ENCODE peak calls at places on chromosomes 6 and 20, in ten cellular contexts. C is lower lobe of right lung, G is pancreas, B is foreskin keratinocyte, J is body of pancreas, V is ascending aorta, W is endodermal cell, S is SJSA1, K is PC-9, R is cardiac muscle cell. T is an unnamed sample.

GRCh38 chr20:32439132-32439829 is 81.2 kb downstream of the ASXL1 start:
- DNase-seq in W (peak; percentile 49), S (peak; percentile 66), C (no peak), J (no peak), G (no peak), K (no peak), B (no peak), R (peak; percentile 44), V (no peak), T (no peak)

GRCh38 chr6:75183099-75183541 is 22.7 kb downstream of the COL12A1 start:
- DNase-seq in C (no peak), K (peak; percentile 86), G (no peak), B (no peak), W (no peak), V (no peak), S (no peak), R (peak; percentile 59), J (no peak), T (no peak)

GRCh38 chr6:12570461-12571030 is 146.0 kb upstream of the PHACTR1 start:
- DNase-seq in V (no peak), B (peak; percentile 70), S (no peak), K (peak; percentile 29), R (peak; percentile 63), G (no peak), W (no peak), C (no peak), J (no peak), T (no peak)

GRCh38 chr6:169589293-169589692 is 112.5 kb downstream of the WDR27 start:
- DNase-seq in W (no peak), R (peak; percentile 48), K (no peak), J (no peak), B (peak; percentile 26), G (no peak), S (no peak), C (no peak), V (no peak), T (no peak)

GRCh38 chr6:193773-194310 is 98.4 kb upstream of the DUSP22 start:
- DNase-seq in B (no peak), G (no peak), W (no peak), C (no peak), V (no peak), J (no peak), S (no peak), K (no peak), R (no peak), T (no peak)

GRCh38 chr6:85756982-85757381 is 114.3 kb upstream of the SYNCRIP start:
- DNase-seq in G (no peak), J (no peak), C (no peak), S (no peak), R (peak; percentile 54), V (no peak), B (peak; percentile 13), K (no peak), W (no peak), T (no peak)

GRCh38 chr6:143689852-143690251 is 12.1 kb downstream of the PHACTR2 start:
- DNase-seq in G (no peak), B (no peak), K (peak; percentile 60), J (no peak), W (no peak), C (no peak), V (no peak), S (no peak), R (no peak), T (no peak)

GRCh38 chr6:136586295-136586694 is 36.1 kb upstream of the MAP7 start:
- DNase-seq in S (no peak), K (no peak), B (peak; percentile 70), V (no peak), R (peak; percentile 88), J (no peak), C (no peak), W (no peak), G (no peak), T (no peak)

GRCh38 chr20:6122873-6123649 is at the start of gene FERMT1:
- DNase-seq in W (peak; percentile 89), G (peak; percentile 57), B (peak; percentile 98), R (peak; percentile 78), C (peak; percentile 66), J (peak; percentile 68), S (peak; percentile 56), K (peak; percentile 91), V (no peak), T (no peak)

GRCh38 chr6:149094156-149094555 is 223.4 kb upstream of the TAB2 start:
- DNase-seq in V (no peak), K (no peak), G (no peak), S (peak; percentile 65), R (peak; percentile 22), C (no peak), J (no peak), B (no peak), W (peak; percentile 56), T (no peak)

GRCh38 chr20:23243791-23244190 is 106.8 kb upstream of the NXT1 start:
- DNase-seq in S (no peak), K (no peak), B (no peak), C (no peak), R (no peak), J (no peak), W (no peak), V (no peak), G (no peak), T (no peak)

GRCh38 chr6:157505912-157506491 is 125.0 kb downstream of the ZDHHC14 start:
- DNase-seq in C (no peak), K (no peak), J (no peak), G (no peak), B (peak; percentile 23), R (no peak), W (no peak), S (no peak), V (no peak), T (no peak)

GRCh38 chr20:25282034-25282781 is 34.3 kb downstream of the PYGB start:
- DNase-seq in S (peak; percentile 41), C (peak; percentile 34), W (no peak), J (peak; percentile 12), V (no peak), K (no peak), G (peak; percentile 9), B (no peak), R (no peak), T (no peak)

GRCh38 chr20:52083627-52084232 is 107.8 kb downstream of the ZFP64 start:
- DNase-seq in J (peak; percentile 50), K (peak; percentile 34), S (peak; percentile 66), C (no peak), V (no peak), B (peak; percentile 22), W (peak; percentile 87), G (no peak), R (peak; percentile 81), T (no peak)

GRCh38 chr6:120648713-120649112 is 685.6 kb downstream of the TBC1D32 start:
- DNase-seq in W (no peak), K (no peak), R (no peak), S (no peak), J (no peak), V (no peak), C (no peak), G (no peak), B (peak; percentile 76), T (no peak)

GRCh38 chr6:25296217-25296905 is 17.2 kb downstream of the CARMIL1 start:
- DNase-seq in B (no peak), V (no peak), W (no peak), C (no peak), J (no peak), R (peak; percentile 40), G (no peak), K (no peak), S (no peak), T (no peak)

GRCh38 chr6:25298508-25298834 is 19.3 kb downstream of the CARMIL1 start:
- DNase-seq in J (no peak), K (no peak), G (no peak), R (no peak), C (no peak), V (no peak), B (no peak), S (no peak), W (no peak), T (no peak)

GRCh38 chr6:25295651-25296050 is 16.5 kb downstream of the CARMIL1 start:
- DNase-seq in G (no peak), J (no peak), B (peak; percentile 34), R (no peak), K (no peak), W (no peak), C (no peak), S (no peak), V (no peak), T (no peak)

GRCh38 chr6:25297823-25298507 is 18.8 kb downstream of the CARMIL1 start:
- DNase-seq in B (no peak), W (no peak), J (no peak), S (no peak), C (no peak), K (no peak), G (no peak), R (no peak), V (no peak), T (no peak)

GRCh38 chr6:25296980-25297379 is 17.8 kb downstream of the CARMIL1 start:
- DNase-seq in S (no peak), G (no peak), R (peak; percentile 88), J (no peak), V (no peak), W (no peak), B (no peak), K (no peak), C (no peak), T (no peak)
- H3K4me1 ChIP-seq in S (peaks cover 11% of the 10 kb centered on the region), G (peaks cover 5% of the 10 kb centered on the region), R (peaks cover 45% of the 10 kb centered on the region), J (no peaks in the 10 kb centered on the region), V (peaks cover 26% of the 10 kb centered on the region), W (no peaks in the 10 kb centered on the region), B (no peaks in the 10 kb centered on the region), K (no peaks in the 10 kb centered on the region), C (peaks cover 60% of the 10 kb centered on the region), T (peaks cover 99% of the 10 kb centered on the region)

GRCh38 chr6:70413829-70414494 is 654 bp downstream of the FAM135A start:
- DNase-seq in J (no peak), C (peak; percentile 49), W (no peak), K (no peak), B (peak; percentile 24), R (peak; percentile 16), G (no peak), S (peak; percentile 43), V (no peak), T (no peak)
- H3K4me1 ChIP-seq in J (peaks cover 11% of the 10 kb centered on the region), C (peaks cover 19% of the 10 kb centered on the region), W (no peaks in the 10 kb centered on the region), K (peaks cover 31% of the 10 kb centered on the region), B (peaks cover 21% of the 10 kb centered on the region), R (peaks cover 5% of the 10 kb centered on the region), G (peaks cover 16% of the 10 kb centered on the region), S (peaks cover 15% of the 10 kb centered on the region), V (no peaks in the 10 kb centered on the region), T (peaks cover 18% of the 10 kb centered on the region)

DNA sequence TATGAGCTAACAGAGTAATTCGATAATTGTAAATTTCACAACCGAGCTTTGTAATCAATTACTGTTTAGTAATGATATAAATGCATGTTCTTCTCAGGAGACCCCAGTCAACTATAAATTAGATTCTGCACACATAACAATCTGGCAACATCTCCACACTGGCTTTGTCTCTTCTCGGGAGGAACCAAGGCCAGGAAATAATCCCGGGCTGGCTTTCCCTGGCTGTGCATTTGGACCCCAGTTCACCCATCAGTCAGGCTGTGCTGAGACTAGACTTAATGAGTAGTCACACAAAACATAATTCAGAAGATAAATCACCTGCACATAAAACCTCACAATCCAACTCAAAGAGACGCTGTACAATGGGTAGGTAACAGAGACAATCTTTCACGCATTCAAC is 65.4 kb downstream of the PTPRT start:
- DNase-seq in G (no peak), R (no peak), J (no peak), B (no peak), V (no peak), S (no peak), K (no peak), W (no peak), C (no peak), T (no peak)
- H3K4me1 ChIP-seq in G (no peaks in the 10 kb centered on the region), R (no peaks in the 10 kb centered on the region), J (no peaks in the 10 kb centered on the region), B (no peaks in the 10 kb centered on the region), V (no peaks in the 10 kb centered on the region), S (no peaks in the 10 kb centered on the region), K (no peaks in the 10 kb centered on the region), W (no peaks in the 10 kb centered on the region), C (no peaks in the 10 kb centered on the region), T (no peaks in the 10 kb centered on the region)

GRCh38 chr20:34798328-34798727 is 27.1 kb downstream of the NCOA6 start:
- DNase-seq in K (no peak), B (no peak), W (no peak), J (no peak), C (no peak), V (no peak), R (no peak), S (no peak), G (no peak), T (no peak)
- H3K4me1 ChIP-seq in K (no peaks in the 10 kb centered on the region), B (no peaks in the 10 kb centered on the region), W (peaks cover 10% of the 10 kb centered on the region), J (no peaks in the 10 kb centered on the region), C (peaks cover 19% of the 10 kb centered on the region), V (no peaks in the 10 kb centered on the region), R (no peaks in the 10 kb centered on the region), S (no peaks in the 10 kb centered on the region), G (no peaks in the 10 kb centered on the region), T (no peaks in the 10 kb centered on the region)

T was measured in thoracic aorta.